ENCODE peak calls at places on chromosomes 12 and 14, in eight cellular contexts. One of them, this sample, is unnamed.

GRCh38 chr14:50757702-50758101 is 73.3 kb downstream of the NIN start:
- DNase-seq in OCI-LY7: no peak
- DNase-seq in uterus: no peak
- DNase-seq in transverse colon: no peak
- DNase-seq in fibroblast of mammary gland: no peak
- DNase-seq in HL-60: no peak
- DNase-seq in HFF-Myc: no peak
- DNase-seq in lower lobe of right lung: no peak
- DNase-seq in this sample: no peak

GRCh38 chr14:72965249-72965648 is 39.0 kb downstream of the DCAF4 start:
- DNase-seq in HL-60: no peak
- DNase-seq in transverse colon: no peak
- DNase-seq in lower lobe of right lung: no peak
- DNase-seq in fibroblast of mammary gland: peak
- DNase-seq in uterus: no peak
- DNase-seq in OCI-LY7: no peak
- DNase-seq in HFF-Myc: no peak
- DNase-seq in this sample: peak

GRCh38 chr14:43729149-43729548 is 777.9 kb downstream of the FSCB start:
- DNase-seq in lower lobe of right lung: no peak
- DNase-seq in OCI-LY7: no peak
- DNase-seq in uterus: no peak
- DNase-seq in HFF-Myc: no peak
- DNase-seq in fibroblast of mammary gland: no peak
- DNase-seq in transverse colon: no peak
- DNase-seq in HL-60: no peak
- DNase-seq in this sample: no peak

GRCh38 chr14:35402323-35403084 is 2.0 kb downstream of the NFKBIA start:
- DNase-seq in lower lobe of right lung: no peak
- DNase-seq in transverse colon: peak
- DNase-seq in OCI-LY7: peak
- DNase-seq in HL-60: no peak
- DNase-seq in HFF-Myc: no peak
- DNase-seq in fibroblast of mammary gland: no peak
- DNase-seq in uterus: peak
- DNase-seq in this sample: no peak

GRCh38 chr12:129413295-129413694 is 490.5 kb downstream of the TMEM132D start:
- DNase-seq in lower lobe of right lung: no peak
- DNase-seq in uterus: no peak
- DNase-seq in fibroblast of mammary gland: no peak
- DNase-seq in OCI-LY7: no peak
- DNase-seq in HL-60: no peak
- DNase-seq in transverse colon: no peak
- DNase-seq in HFF-Myc: no peak
- DNase-seq in this sample: no peak

GRCh38 chr14:64801046-64801445 is 78.7 kb downstream of the SPTB start:
- DNase-seq in OCI-LY7: no peak
- DNase-seq in lower lobe of right lung: no peak
- DNase-seq in HFF-Myc: no peak
- DNase-seq in transverse colon: no peak
- DNase-seq in uterus: no peak
- DNase-seq in HL-60: no peak
- DNase-seq in fibroblast of mammary gland: no peak
- DNase-seq in this sample: no peak

GRCh38 chr12:1488908-1489381 is 105.4 kb downstream of the FBXL14 start:
- DNase-seq in OCI-LY7: no peak
- DNase-seq in transverse colon: no peak
- DNase-seq in lower lobe of right lung: no peak
- DNase-seq in uterus: no peak
- DNase-seq in fibroblast of mammary gland: no peak
- DNase-seq in HFF-Myc: peak
- DNase-seq in HL-60: no peak
- DNase-seq in this sample: peak

GRCh38 chr12:49543221-49543913 is 4.5 kb downstream of the KCNH3 start:
- DNase-seq in uterus: no peak
- DNase-seq in HL-60: no peak
- DNase-seq in lower lobe of right lung: peak
- DNase-seq in HFF-Myc: no peak
- DNase-seq in transverse colon: no peak
- DNase-seq in fibroblast of mammary gland: no peak
- DNase-seq in OCI-LY7: no peak
- DNase-seq in this sample: no peak

GRCh38 chr14:74619672-74620131 is 7.7 kb upstream of the LTBP2 start:
- DNase-seq in HL-60: no peak
- DNase-seq in fibroblast of mammary gland: peak
- DNase-seq in lower lobe of right lung: peak
- DNase-seq in transverse colon: peak
- DNase-seq in uterus: peak
- DNase-seq in HFF-Myc: peak
- DNase-seq in OCI-LY7: no peak
- DNase-seq in this sample: peak

GRCh38 chr14:93369393-93370266 is 22.6 kb downstream of the COX8C start:
- DNase-seq in HL-60: peak
- DNase-seq in transverse colon: no peak
- DNase-seq in uterus: no peak
- DNase-seq in lower lobe of right lung: no peak
- DNase-seq in HFF-Myc: no peak
- DNase-seq in fibroblast of mammary gland: no peak
- DNase-seq in OCI-LY7: peak
- DNase-seq in this sample: no peak

GRCh38 chr12:116687888-116688287 is 50.0 kb downstream of the SPRING1 start:
- DNase-seq in HL-60: peak
- DNase-seq in HFF-Myc: no peak
- DNase-seq in uterus: peak
- DNase-seq in fibroblast of mammary gland: peak
- DNase-seq in transverse colon: peak
- DNase-seq in OCI-LY7: peak
- DNase-seq in lower lobe of right lung: peak
- DNase-seq in this sample: peak

GRCh38 chr12:80580254-80580653 is 127.2 kb upstream of the MYF6 start:
- DNase-seq in HFF-Myc: peak
- DNase-seq in lower lobe of right lung: no peak
- DNase-seq in fibroblast of mammary gland: peak
- DNase-seq in HL-60: no peak
- DNase-seq in transverse colon: no peak
- DNase-seq in uterus: no peak
- DNase-seq in OCI-LY7: no peak
- DNase-seq in this sample: peak

GRCh38 chr12:49121047-49121696 is 10.0 kb downstream of the TUBA1B start:
- DNase-seq in uterus: peak
- DNase-seq in HFF-Myc: no peak
- DNase-seq in HL-60: no peak
- DNase-seq in transverse colon: peak
- DNase-seq in OCI-LY7: peak
- DNase-seq in fibroblast of mammary gland: peak
- DNase-seq in lower lobe of right lung: no peak
- DNase-seq in this sample: peak

GRCh38 chr12:118979763-118980406 is 1.5 kb upstream of the SRRM4 start:
- DNase-seq in lower lobe of right lung: peak
- DNase-seq in HL-60: peak
- DNase-seq in fibroblast of mammary gland: peak
- DNase-seq in OCI-LY7: peak
- DNase-seq in uterus: no peak
- DNase-seq in HFF-Myc: peak
- DNase-seq in transverse colon: peak
- DNase-seq in this sample: peak

GRCh38 chr14:66638688-66639087 is 130.7 kb downstream of the GPHN start:
- DNase-seq in lower lobe of right lung: no peak
- DNase-seq in fibroblast of mammary gland: peak
- DNase-seq in transverse colon: no peak
- DNase-seq in HFF-Myc: no peak
- DNase-seq in uterus: no peak
- DNase-seq in OCI-LY7: no peak
- DNase-seq in HL-60: no peak
- DNase-seq in this sample: peak

GRCh38 chr14:92041203-92041602 is 1.3 kb upstream of the TRIP11 start:
- DNase-seq in transverse colon: no peak
- DNase-seq in HL-60: no peak
- DNase-seq in fibroblast of mammary gland: no peak
- DNase-seq in uterus: no peak
- DNase-seq in OCI-LY7: peak
- DNase-seq in HFF-Myc: no peak
- DNase-seq in lower lobe of right lung: no peak
- DNase-seq in this sample: no peak

GRCh38 chr14:35117112-35117511 is 4.7 kb downstream of the PPP2R3C start:
- DNase-seq in transverse colon: no peak
- DNase-seq in fibroblast of mammary gland: no peak
- DNase-seq in HFF-Myc: no peak
- DNase-seq in lower lobe of right lung: no peak
- DNase-seq in HL-60: no peak
- DNase-seq in OCI-LY7: no peak
- DNase-seq in uterus: no peak
- DNase-seq in this sample: no peak

GRCh38 chr14:92964124-92965109 is 41.5 kb downstream of the CHGA start:
- DNase-seq in transverse colon: no peak
- DNase-seq in fibroblast of mammary gland: no peak
- DNase-seq in lower lobe of right lung: no peak
- DNase-seq in HL-60: no peak
- DNase-seq in uterus: no peak
- DNase-seq in HFF-Myc: no peak
- DNase-seq in OCI-LY7: no peak
- DNase-seq in this sample: no peak

GRCh38 chr14:71235865-71236264 is 328.6 kb downstream of the PCNX1 start:
- DNase-seq in OCI-LY7: no peak
- DNase-seq in uterus: no peak
- DNase-seq in HL-60: peak
- DNase-seq in lower lobe of right lung: no peak
- DNase-seq in HFF-Myc: no peak
- DNase-seq in transverse colon: no peak
- DNase-seq in fibroblast of mammary gland: peak
- DNase-seq in this sample: no peak

GRCh38 chr14:103520269-103520656 is 2.4 kb downstream of the CKB start:
- DNase-seq in HL-60: no peak
- DNase-seq in OCI-LY7: no peak
- DNase-seq in lower lobe of right lung: no peak
- DNase-seq in transverse colon: no peak
- DNase-seq in fibroblast of mammary gland: no peak
- DNase-seq in HFF-Myc: no peak
- DNase-seq in uterus: no peak
- DNase-seq in this sample: no peak
- H3K4me3 ChIP-seq in HL-60: no peak
- H3K4me3 ChIP-seq in OCI-LY7: peak
- H3K4me3 ChIP-seq in lower lobe of right lung: peak
- H3K4me3 ChIP-seq in transverse colon: no peak
- H3K4me3 ChIP-seq in fibroblast of mammary gland: no peak
- H3K4me3 ChIP-seq in HFF-Myc: no peak
- H3K4me3 ChIP-seq in uterus: no peak
- H3K4me3 ChIP-seq in this sample: no peak

GRCh38 chr12:12376636-12377448 is 20.0 kb downstream of the BORCS5 start:
- DNase-seq in transverse colon: no peak
- DNase-seq in lower lobe of right lung: no peak
- DNase-seq in HFF-Myc: peak
- DNase-seq in uterus: peak
- DNase-seq in OCI-LY7: peak
- DNase-seq in HL-60: peak
- DNase-seq in fibroblast of mammary gland: peak
- DNase-seq in this sample: peak
- TF ChIP-seq CTCF in transverse colon: peak
- TF ChIP-seq CTCF in lower lobe of right lung: peak
- TF ChIP-seq CTCF in HFF-Myc: no peak
- TF ChIP-seq CTCF in uterus: peak
- TF ChIP-seq CTCF in OCI-LY7: peak
- TF ChIP-seq CTCF in HL-60: no peak
- TF ChIP-seq CTCF in fibroblast of mammary gland: peak
- TF ChIP-seq CTCF in this sample: peak

DNA sequence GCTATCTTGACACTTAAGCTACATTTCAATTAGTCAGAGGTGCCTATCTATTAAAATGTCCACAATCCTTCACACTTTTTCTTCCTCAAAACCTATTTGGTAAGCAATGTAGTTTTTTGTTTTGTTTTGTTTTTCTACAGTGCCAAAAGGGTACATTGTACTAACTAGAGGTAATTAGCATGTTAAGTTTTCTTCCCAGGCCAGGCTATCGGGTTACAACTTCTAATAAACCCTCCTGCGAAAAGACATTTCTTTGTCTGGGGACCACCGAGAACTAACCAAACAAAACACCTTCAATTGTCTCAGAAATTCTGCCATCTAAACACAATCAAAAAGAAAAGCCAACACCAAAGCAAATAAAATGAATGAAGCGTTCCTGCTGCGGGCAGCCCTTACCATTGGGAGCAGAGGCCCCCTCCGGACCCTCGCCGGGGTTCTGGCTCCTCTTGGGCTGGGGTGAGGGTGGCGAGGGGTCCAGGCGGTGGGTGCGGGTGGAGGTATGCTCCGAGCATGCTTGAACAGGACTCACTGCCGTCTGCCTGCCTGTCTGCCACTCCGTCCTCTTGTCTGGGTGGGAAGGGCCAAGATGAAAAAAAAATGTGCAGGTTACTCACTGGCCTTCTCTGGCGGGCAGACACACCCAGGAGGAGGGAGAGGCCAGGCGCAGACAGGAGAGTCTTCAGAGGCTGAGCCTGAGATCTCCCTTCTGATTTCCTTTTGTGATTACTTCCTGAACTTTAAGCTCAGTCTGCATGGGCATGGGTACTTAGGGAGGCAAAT is 76.3 kb downstream of the STON2 start:
- DNase-seq in lower lobe of right lung: peak
- DNase-seq in HL-60: no peak
- DNase-seq in transverse colon: peak
- DNase-seq in OCI-LY7: no peak
- DNase-seq in uterus: no peak
- DNase-seq in fibroblast of mammary gland: no peak
- DNase-seq in HFF-Myc: no peak
- DNase-seq in this sample: no peak
- H3K4me3 ChIP-seq in lower lobe of right lung: peak
- H3K4me3 ChIP-seq in HL-60: no peak
- H3K4me3 ChIP-seq in transverse colon: no peak
- H3K4me3 ChIP-seq in OCI-LY7: no peak
- H3K4me3 ChIP-seq in uterus: no peak
- H3K4me3 ChIP-seq in fibroblast of mammary gland: no peak
- H3K4me3 ChIP-seq in HFF-Myc: no peak
- H3K4me3 ChIP-seq in this sample: no peak

GRCh38 chr12:69688496-69689427 is 10.3 kb downstream of the BEST3 start:
- DNase-seq in HFF-Myc: peak
- DNase-seq in uterus: peak
- DNase-seq in HL-60: no peak
- DNase-seq in OCI-LY7: no peak
- DNase-seq in transverse colon: peak
- DNase-seq in lower lobe of right lung: peak
- DNase-seq in fibroblast of mammary gland: peak
- DNase-seq in this sample: peak
- TF ChIP-seq CTCF in HFF-Myc: no peak
- TF ChIP-seq CTCF in uterus: no peak
- TF ChIP-seq CTCF in HL-60: no peak
- TF ChIP-seq CTCF in OCI-LY7: no peak
- TF ChIP-seq CTCF in transverse colon: no peak
- TF ChIP-seq CTCF in lower lobe of right lung: no peak
- TF ChIP-seq CTCF in fibroblast of mammary gland: no peak
- TF ChIP-seq CTCF in this sample: no peak

DNA sequence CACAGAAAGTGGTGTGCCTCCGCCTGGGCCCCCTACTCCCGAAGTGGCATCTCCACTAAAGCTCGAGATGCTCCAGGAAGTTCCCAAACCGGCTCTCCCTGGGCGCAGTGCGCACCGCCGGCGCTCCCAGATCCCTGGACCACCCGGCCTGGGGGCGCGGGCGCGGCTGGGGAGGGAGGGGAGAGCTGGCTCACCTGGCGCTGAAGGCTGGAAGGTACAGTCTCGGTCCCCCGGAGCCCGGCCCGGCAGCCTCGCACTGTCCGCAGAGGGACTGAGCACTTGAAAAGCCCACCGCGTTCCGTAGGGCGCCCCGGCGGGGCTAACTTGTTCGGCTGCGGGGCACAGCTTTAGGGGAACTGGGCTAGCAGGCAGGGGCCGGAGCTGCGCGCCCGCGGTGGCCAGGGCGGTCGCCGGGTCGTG is 558 bp downstream of the DBX2 start:
- DNase-seq in HFF-Myc: no peak
- DNase-seq in HL-60: no peak
- DNase-seq in lower lobe of right lung: peak
- DNase-seq in OCI-LY7: no peak
- DNase-seq in fibroblast of mammary gland: no peak
- DNase-seq in transverse colon: no peak
- DNase-seq in uterus: no peak
- DNase-seq in this sample: no peak
- H3K4me3 ChIP-seq in HFF-Myc: no peak
- H3K4me3 ChIP-seq in HL-60: no peak
- H3K4me3 ChIP-seq in lower lobe of right lung: peak
- H3K4me3 ChIP-seq in OCI-LY7: no peak
- H3K4me3 ChIP-seq in fibroblast of mammary gland: no peak
- H3K4me3 ChIP-seq in transverse colon: no peak
- H3K4me3 ChIP-seq in uterus: no peak
- H3K4me3 ChIP-seq in this sample: no peak